ENCODE peak calls at places on chromosome 13, in five cellular contexts. Z is IMR-90, S is coronary artery, A is left lung, P is ascending aorta. I is an unnamed sample.

GRCh38 chr13:44064376-44064775 is 184.7 kb downstream of the LACC1 start:
- DNase-seq in Z (no peak), S (no peak), A (no peak), P (no peak), I (no peak)

GRCh38 chr13:111326621-111326965 is 6.2 kb downstream of the TEX29 start:
- DNase-seq in Z (no peak), S (peak), A (no peak), P (peak), I (no peak)

GRCh38 chr13:89455741-89456140 is 1784.6 kb downstream of the SLITRK5 start:
- DNase-seq in Z (no peak), S (no peak), A (no peak), P (no peak), I (peak)

GRCh38 chr13:108574856-108575255 is 54.6 kb upstream of the MYO16 start:
- DNase-seq in Z (no peak), S (no peak), A (no peak), P (no peak), I (no peak)

GRCh38 chr13:79995334-79995733 is 345.6 kb downstream of the SPRY2 start:
- DNase-seq in Z (peak), S (no peak), A (no peak), P (no peak), I (peak)

GRCh38 chr13:76542176-76542575 is 344.0 kb downstream of the KCTD12 start:
- DNase-seq in Z (no peak), S (no peak), A (no peak), P (no peak), I (no peak)

GRCh38 chr13:27339299-27339698 is 68.7 kb downstream of the RASL11A start:
- DNase-seq in Z (peak), S (no peak), A (no peak), P (no peak), I (peak)

GRCh38 chr13:48161530-48162179 is 66.8 kb upstream of the MED4 start:
- DNase-seq in Z (no peak), S (no peak), A (peak), P (peak), I (no peak)

GRCh38 chr13:77312311-77312710 is 14.6 kb downstream of the MYCBP2 start:
- DNase-seq in Z (no peak), S (no peak), A (no peak), P (no peak), I (no peak)

GRCh38 chr13:36298535-36299068 is 988 bp upstream of the CCDC169 start:
- DNase-seq in Z (no peak), S (no peak), A (no peak), P (no peak), I (no peak)

GRCh38 chr13:112636401-112636975 is 48.5 kb upstream of the TUBGCP3 start:
- DNase-seq in Z (no peak), S (no peak), A (no peak), P (no peak), I (no peak)

GRCh38 chr13:20128459-20128927 is 32.4 kb downstream of the GJA3 start:
- DNase-seq in Z (no peak), S (peak), A (no peak), P (no peak), I (no peak)

GRCh38 chr13:20129076-20129475 is 31.8 kb downstream of the GJA3 start:
- DNase-seq in Z (no peak), S (no peak), A (no peak), P (no peak), I (no peak)

GRCh38 chr13:20127263-20127562 is 33.6 kb downstream of the GJA3 start:
- DNase-seq in Z (no peak), S (peak), A (no peak), P (no peak), I (no peak)

GRCh38 chr13:20126460-20127262 is 34.2 kb downstream of the GJA3 start:
- DNase-seq in Z (no peak), S (no peak), A (no peak), P (no peak), I (no peak)

GRCh38 chr13:20127563-20128458 is 33.0 kb downstream of the GJA3 start:
- DNase-seq in Z (peak), S (peak), A (peak), P (peak), I (peak)
- TF ChIP-seq CTCF in Z (peak), S (peak), A (no peak), P (no peak), I (peak)

DNA sequence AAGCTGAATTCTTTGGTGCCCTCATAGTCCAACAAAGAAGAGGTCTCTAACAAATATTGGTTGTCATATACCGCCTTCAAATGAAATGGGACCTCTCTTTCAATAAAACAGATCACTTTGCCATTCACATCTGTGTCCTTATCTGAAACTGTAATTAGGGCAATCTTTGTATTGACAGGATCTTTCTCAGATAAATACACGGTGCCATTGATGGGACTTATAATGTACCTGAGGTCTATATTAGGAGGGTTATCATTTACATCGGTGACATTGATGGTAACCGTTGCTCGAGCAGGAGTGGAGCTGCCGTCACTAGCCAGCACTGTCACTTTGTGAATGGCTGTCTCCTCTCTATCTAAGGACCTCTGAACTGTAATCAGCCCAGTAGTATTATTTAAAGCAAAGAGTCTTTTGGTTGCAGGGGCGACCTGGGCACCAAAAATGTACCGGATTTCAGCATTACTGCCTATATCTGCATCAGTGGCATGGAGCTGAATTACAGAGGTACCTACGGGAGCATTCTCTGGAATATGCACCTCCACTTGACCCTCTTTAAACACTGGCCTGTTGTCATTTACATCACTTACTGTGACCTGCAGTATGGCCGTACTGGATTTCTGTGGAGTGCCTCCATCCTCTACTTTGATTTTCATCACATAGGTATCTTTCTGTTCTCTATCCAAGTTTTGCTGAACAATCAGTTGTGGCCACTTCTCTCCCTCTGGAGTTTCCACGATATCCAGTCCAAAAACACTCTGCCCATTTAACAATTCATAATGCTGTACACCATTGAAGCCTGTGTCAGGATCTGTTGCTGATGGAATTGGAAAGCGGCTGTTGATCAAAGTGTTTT is 2.8 kb downstream of the PCDH9 start:
- DNase-seq in Z (no peak), S (no peak), A (no peak), P (no peak), I (no peak)
- H3K4me3 ChIP-seq in Z (no peak), S (no peak), A (no peak), P (no peak), I (no peak)

GRCh38 chr13:65660696-65661095 is 1569.4 kb downstream of the PCDH9 start:
- DNase-seq in Z (peak), S (no peak), A (no peak), P (no peak), I (peak)

GRCh38 chr13:65653548-65654078 is 1576.5 kb downstream of the PCDH9 start:
- DNase-seq in Z (no peak), S (no peak), A (no peak), P (no peak), I (no peak)

GRCh38 chr13:65656740-65657329 is 1573.3 kb downstream of the PCDH9 start:
- DNase-seq in Z (peak), S (no peak), A (no peak), P (no peak), I (peak)
- TF ChIP-seq CTCF in Z (peak), S (peak), A (no peak), P (no peak), I (peak)

DNA sequence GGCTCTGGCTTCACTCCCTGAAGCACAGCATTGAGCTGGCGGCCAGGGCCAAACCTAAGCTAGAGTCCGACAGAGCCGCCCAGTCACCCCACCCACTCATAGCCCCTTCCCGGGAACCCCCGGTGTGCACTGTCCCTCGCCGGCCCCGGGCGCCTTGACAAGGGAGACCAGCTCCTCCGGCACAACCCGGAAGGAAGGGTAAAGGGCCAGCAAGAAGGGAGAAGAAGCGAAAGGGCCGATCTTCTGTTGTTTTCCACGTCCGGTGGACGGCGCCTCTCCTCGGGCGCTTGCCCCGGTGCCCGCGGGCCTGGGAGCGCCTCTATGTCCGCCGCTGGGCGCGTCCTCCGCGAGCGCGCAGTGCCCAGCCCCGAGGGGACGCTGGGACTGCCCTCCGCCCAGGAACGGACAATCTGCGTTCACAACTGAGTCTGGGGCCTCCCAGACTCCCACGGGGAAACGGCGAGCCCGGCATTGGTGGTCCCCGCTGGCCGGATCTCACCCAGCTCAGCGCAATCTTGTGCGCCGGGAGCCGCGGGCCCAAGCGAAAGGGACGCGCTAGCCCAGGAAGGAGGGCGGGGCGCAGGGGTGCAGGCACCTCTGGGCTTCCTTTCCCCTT is 172.5 kb upstream of the MIR17HG start:
- DNase-seq in Z (no peak), S (no peak), A (no peak), P (no peak), I (no peak)
- H3K4me3 ChIP-seq in Z (no peak), S (peak), A (peak), P (peak), I (no peak)

DNA sequence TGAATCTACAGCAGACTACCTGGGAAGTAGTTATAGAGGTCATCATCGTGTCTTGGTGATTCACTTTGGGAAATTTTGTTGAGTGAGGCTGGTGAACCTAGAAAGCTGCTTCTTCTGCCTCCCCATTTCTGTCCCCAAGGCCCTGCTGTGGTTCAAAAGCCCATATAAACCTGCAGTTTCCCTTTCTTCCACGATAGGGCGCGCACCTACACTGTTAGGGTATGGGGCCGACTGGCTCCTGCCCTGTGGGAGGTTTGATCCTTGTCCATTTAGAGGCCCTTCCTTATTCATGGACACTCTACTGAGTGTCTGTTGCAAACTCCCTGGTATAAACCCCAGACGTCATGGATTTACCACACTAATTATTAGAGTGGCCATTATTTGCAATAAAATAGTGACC is 191.8 kb downstream of the GGACT start:
- DNase-seq in Z (no peak), S (no peak), A (no peak), P (no peak), I (no peak)
- TF ChIP-seq CTCF in Z (no peak), S (no peak), A (no peak), P (no peak), I (no peak)

GRCh38 chr13:46679369-46680180 is 117.4 kb downstream of the ESD start:
- DNase-seq in Z (peak), S (no peak), A (no peak), P (no peak), I (peak)
- H3K4me3 ChIP-seq in Z (peak), S (peak), A (no peak), P (peak), I (peak)

DNA sequence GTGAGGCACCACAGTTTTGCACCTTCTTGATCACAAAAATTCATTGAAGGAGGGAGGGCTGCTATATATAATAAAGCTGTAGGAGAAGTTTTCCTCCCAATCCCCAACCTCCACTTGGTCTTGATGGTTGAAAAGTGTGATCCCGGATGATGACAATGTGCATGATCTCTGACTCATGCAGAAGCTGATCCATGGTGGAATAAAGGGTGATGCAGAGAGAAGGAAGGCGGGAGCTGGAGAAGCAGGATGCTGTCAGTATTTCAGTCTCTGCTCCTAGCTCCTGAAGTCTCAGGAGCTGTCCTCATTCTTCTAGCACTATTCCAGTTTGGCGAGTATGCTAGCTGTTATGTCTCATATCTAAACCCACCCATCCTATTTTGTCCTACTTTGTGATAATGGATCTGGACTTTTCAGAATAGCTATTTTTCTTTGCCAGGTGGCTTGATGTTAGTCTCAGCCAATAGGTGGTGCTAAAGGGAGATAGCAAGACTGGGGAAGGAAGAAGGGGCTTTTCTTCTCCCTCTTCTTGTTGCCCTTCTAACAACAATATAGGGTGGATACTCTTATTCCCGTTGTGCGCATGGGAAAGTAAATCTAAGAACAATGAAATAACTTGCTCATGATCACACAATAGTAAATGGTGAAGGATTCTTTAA is 65.6 kb upstream of the HTR2A start:
- DNase-seq in Z (peak), S (no peak), A (no peak), P (no peak), I (peak)
- TF ChIP-seq CTCF in Z (peak), S (no peak), A (no peak), P (no peak), I (peak)

GRCh38 chr13:39414339-39414738 is 188.7 kb downstream of the LHFPL6 start:
- DNase-seq in Z (no peak), S (no peak), A (no peak), P (no peak), I (no peak)
- H3K4me3 ChIP-seq in Z (no peak), S (peak), A (no peak), P (no peak), I (no peak)

I was measured in fibroblast of mammary gland.